ENCODE peak calls at places on chromosomes 12 and 14, in ten cellular contexts. V is iPS DF 6.9; H is AG20443; W is DMS153; F is amygdala; E is substantia nigra; A is heart left ventricle; R is left ventricle myocardium inferior; C is stimulated activated CD4-positive, alpha-beta T cell treated with anti-CD3 and anti-CD28 coated beads, Interleukin-12 subunit alpha, Interleukin-12 subunit beta, amount 100 ng/mL, for 24 hours; I is memory B cell. T is an unnamed sample.

GRCh38 chr14:101820283-101820798 is 58.8 kb downstream of the PPP2R5C start:
- DNase-seq in W (no peak), C (no peak), I (peak; percentile 21), A (no peak), F (no peak), R (no peak), H (no peak), V (no peak), E (no peak), T (no peak)

GRCh38 chr14:53900499-53900898 is 56.1 kb downstream of the BMP4 start:
- DNase-seq in V (no peak), W (no peak), R (peak; percentile 67), E (no peak), I (no peak), A (peak; percentile 20), F (no peak), C (no peak), H (peak; percentile 70), T (peak; percentile 61)

GRCh38 chr12:53935562-53936341 is 2.9 kb upstream of the HOXC13 start:
- DNase-seq in F (no peak), R (no peak), E (no peak), C (no peak), W (no peak), A (no peak), I (no peak), V (no peak), H (no peak), T (no peak)

GRCh38 chr14:54187439-54187838 is 209.4 kb upstream of the CDKN3 start:
- DNase-seq in V (no peak), R (no peak), A (no peak), H (no peak), C (no peak), E (no peak), W (no peak), I (no peak), F (no peak), T (no peak)

GRCh38 chr12:93422050-93422449 is 19.7 kb downstream of the UBE2N start:
- DNase-seq in R (no peak), C (no peak), I (no peak), E (no peak), H (no peak), V (no peak), W (no peak), A (no peak), F (no peak), T (no peak)

GRCh38 chr12:34390171-34390841 is 368.0 kb downstream of the ALG10 start:
- DNase-seq in F (no peak), A (no peak), W (no peak), V (no peak), E (no peak), C (no peak), R (no peak), H (no peak), I (no peak), T (no peak)

GRCh38 chr14:74242055-74243042 is 3.1 kb downstream of the VSX2 start:
- DNase-seq in A (no peak), E (no peak), C (no peak), R (no peak), H (no peak), V (no peak), F (no peak), W (no peak), I (no peak), T (no peak)

GRCh38 chr12:6058481-6059161 is 65.8 kb downstream of the VWF start:
- DNase-seq in H (no peak), R (no peak), A (no peak), F (no peak), W (no peak), V (no peak), E (no peak), I (no peak), C (no peak), T (no peak)

GRCh38 chr12:67394600-67394999 is 125.4 kb downstream of the CAND1 start:
- DNase-seq in V (no peak), F (no peak), R (peak; percentile 45), A (peak; percentile 47), E (peak; percentile 3), W (no peak), C (no peak), I (no peak), H (peak; percentile 90), T (peak; percentile 78)

GRCh38 chr14:22781606-22782000 is 15.1 kb downstream of the OXA1L start:
- DNase-seq in C (no peak), V (no peak), W (no peak), E (no peak), I (no peak), A (no peak), H (peak; percentile 35), F (no peak), R (no peak), T (peak; percentile 57)

GRCh38 chr12:130434560-130434959 is 96.9 kb downstream of the PIWIL1 start:
- DNase-seq in R (no peak), V (no peak), H (no peak), F (no peak), W (no peak), E (no peak), A (no peak), I (no peak), C (no peak), T (no peak)

GRCh38 chr12:22287776-22288621 is 46.5 kb downstream of the ST8SIA1 start:
- DNase-seq in H (peak; percentile 56), A (no peak), W (no peak), I (no peak), F (no peak), V (no peak), E (no peak), C (peak; percentile 1), R (no peak), T (peak; percentile 57)

GRCh38 chr12:49357099-49357678 is 10.1 kb upstream of the SPATS2 start:
- DNase-seq in E (no peak), F (no peak), R (no peak), H (peak; percentile 65), A (no peak), W (no peak), V (no peak), I (no peak), C (no peak), T (peak; percentile 66)

GRCh38 chr12:128783129-128783574 is 40.6 kb downstream of the SLC15A4 start:
- DNase-seq in C (peak; percentile 3), V (no peak), R (no peak), I (no peak), H (peak; percentile 67), W (no peak), A (no peak), E (no peak), F (no peak), T (peak; percentile 68)

GRCh38 chr12:124524231-124524925 is 43.0 kb downstream of the NCOR2 start:
- DNase-seq in I (no peak), V (no peak), E (no peak), C (no peak), H (peak; percentile 95), A (no peak), W (no peak), F (no peak), R (no peak), T (peak; percentile 95)

GRCh38 chr12:82555699-82556098 is 131.0 kb upstream of the TMTC2 start:
- DNase-seq in A (no peak), C (no peak), V (no peak), R (no peak), H (no peak), I (no peak), E (no peak), F (no peak), W (no peak), T (no peak)

GRCh38 chr12:98253207-98253606 is 262.2 kb upstream of the TMPO start:
- DNase-seq in V (no peak), I (no peak), C (no peak), R (no peak), A (no peak), W (peak; percentile 96), E (no peak), F (no peak), H (no peak), T (no peak)

GRCh38 chr14:71739273-71739990 is 192.8 kb upstream of the RGS6 start:
- DNase-seq in H (no peak), R (no peak), W (no peak), V (peak; percentile 16), E (no peak), C (no peak), A (peak; percentile 24), I (no peak), F (no peak), T (no peak)

GRCh38 chr14:89489796-89490506 is 72.9 kb upstream of the FOXN3 start:
- DNase-seq in R (no peak), V (no peak), A (no peak), I (no peak), E (peak; percentile 11), F (peak; percentile 20), W (no peak), C (no peak), H (peak; percentile 55), T (peak; percentile 38)

GRCh38 chr12:114850853-114851252 is 166.9 kb upstream of the TBX3 start:
- DNase-seq in F (no peak), R (no peak), I (no peak), C (no peak), A (no peak), E (no peak), W (no peak), H (no peak), V (no peak), T (no peak)

GRCh38 chr14:61322011-61322798 is 826 bp downstream of the PRKCH start:
- DNase-seq in I (peak; percentile 0), H (no peak), F (no peak), V (no peak), E (no peak), A (peak; percentile 76), R (peak; percentile 55), C (no peak), W (no peak), T (no peak)

GRCh38 chr12:101697930-101698781 is 716 bp downstream of the CHPT1 start:
- DNase-seq in V (no peak), R (peak; percentile 64), H (peak; percentile 84), W (no peak), I (peak; percentile 37), A (peak; percentile 52), F (peak; percentile 72), C (no peak), E (peak; percentile 53), T (peak; percentile 57)

GRCh38 chr12:29216266-29216665 is 67.2 kb downstream of the FAR2 start:
- DNase-seq in F (no peak), I (no peak), V (no peak), R (no peak), W (no peak), C (no peak), A (no peak), H (no peak), E (no peak), T (no peak)

GRCh38 chr12:93181396-93181965 is 196.2 kb upstream of the NUDT4 start:
- DNase-seq in H (no peak), W (no peak), C (no peak), R (no peak), F (no peak), I (no peak), E (no peak), A (no peak), V (no peak), T (no peak)

GRCh38 chr12:121797937-121798801 is 4.7 kb upstream of the RHOF start:
- DNase-seq in R (peak; percentile 84), V (no peak), E (peak; percentile 75), I (no peak), F (peak; percentile 65), W (peak; percentile 75), A (peak; percentile 84), C (no peak), H (no peak), T (no peak)

GRCh38 chr12:105740337-105740736 is 398.4 kb downstream of the NUAK1 start:
- DNase-seq in I (no peak), W (no peak), C (no peak), R (no peak), F (no peak), V (no peak), A (no peak), H (no peak), E (no peak), T (no peak)

GRCh38 chr12:57579677-57580465 is 11.1 kb upstream of the PIP4K2C start:
- DNase-seq in C (no peak), H (no peak), W (no peak), F (no peak), E (no peak), R (no peak), V (no peak), I (no peak), A (no peak), T (no peak)

GRCh38 chr12:6201775-6202292 is 1.6 kb downstream of the CD9 start:
- DNase-seq in E (no peak), R (no peak), H (no peak), I (no peak), W (no peak), A (no peak), F (no peak), V (no peak), C (no peak), T (no peak)

T was measured in AG08395.